ENCODE peak calls at places on chromosomes 3 and 15, in seven cellular contexts. One of them, this sample, is unnamed.

GRCh38 chr3:170724599-170724998 is 138.7 kb upstream of the SLC7A14 start:
- DNase-seq in putamen: no peak
- DNase-seq in progenitor cell of endocrine pancreas: no peak
- DNase-seq in GM23248: peak
- DNase-seq in tibial nerve: peak
- DNase-seq in astrocyte: peak
- DNase-seq in GM19239: no peak
- DNase-seq in this sample: no peak

GRCh38 chr15:73394782-73395181 is 26.0 kb upstream of the HCN4 start:
- DNase-seq in progenitor cell of endocrine pancreas: no peak
- DNase-seq in astrocyte: no peak
- DNase-seq in GM23248: no peak
- DNase-seq in tibial nerve: no peak
- DNase-seq in putamen: no peak
- DNase-seq in GM19239: no peak
- DNase-seq in this sample: no peak

GRCh38 chr3:127666684-127667083 is 6.1 kb upstream of the ABTB1 start:
- DNase-seq in astrocyte: no peak
- DNase-seq in GM23248: no peak
- DNase-seq in tibial nerve: no peak
- DNase-seq in GM19239: no peak
- DNase-seq in progenitor cell of endocrine pancreas: no peak
- DNase-seq in putamen: no peak
- DNase-seq in this sample: no peak

GRCh38 chr15:51955514-51955913 is 16.1 kb downstream of the LEO1 start:
- DNase-seq in astrocyte: no peak
- DNase-seq in putamen: no peak
- DNase-seq in GM19239: no peak
- DNase-seq in progenitor cell of endocrine pancreas: no peak
- DNase-seq in GM23248: no peak
- DNase-seq in tibial nerve: no peak
- DNase-seq in this sample: no peak

GRCh38 chr3:25035511-25035910 is 392.6 kb upstream of the RARB start:
- DNase-seq in putamen: no peak
- DNase-seq in astrocyte: no peak
- DNase-seq in progenitor cell of endocrine pancreas: no peak
- DNase-seq in tibial nerve: no peak
- DNase-seq in GM19239: no peak
- DNase-seq in GM23248: no peak
- DNase-seq in this sample: no peak

GRCh38 chr3:185210621-185211157 is 43.2 kb downstream of the EHHADH start:
- DNase-seq in putamen: no peak
- DNase-seq in tibial nerve: no peak
- DNase-seq in astrocyte: no peak
- DNase-seq in progenitor cell of endocrine pancreas: no peak
- DNase-seq in GM19239: no peak
- DNase-seq in GM23248: no peak
- DNase-seq in this sample: no peak

GRCh38 chr3:105806361-105806760 is 62.5 kb downstream of the CBLB start:
- DNase-seq in putamen: no peak
- DNase-seq in astrocyte: peak
- DNase-seq in progenitor cell of endocrine pancreas: no peak
- DNase-seq in GM19239: no peak
- DNase-seq in GM23248: peak
- DNase-seq in tibial nerve: no peak
- DNase-seq in this sample: no peak

GRCh38 chr3:141485578-141486415 is 1.0 kb upstream of the RASA2 start:
- DNase-seq in GM19239: no peak
- DNase-seq in astrocyte: peak
- DNase-seq in putamen: no peak
- DNase-seq in progenitor cell of endocrine pancreas: no peak
- DNase-seq in tibial nerve: no peak
- DNase-seq in GM23248: peak
- DNase-seq in this sample: no peak

GRCh38 chr3:105032541-105032940 is 334.2 kb upstream of the ALCAM start:
- DNase-seq in progenitor cell of endocrine pancreas: no peak
- DNase-seq in putamen: no peak
- DNase-seq in GM19239: no peak
- DNase-seq in astrocyte: no peak
- DNase-seq in GM23248: no peak
- DNase-seq in tibial nerve: no peak
- DNase-seq in this sample: no peak

GRCh38 chr15:29141908-29142747 is 127.5 kb downstream of the NSMCE3 start:
- DNase-seq in putamen: no peak
- DNase-seq in tibial nerve: peak
- DNase-seq in GM19239: no peak
- DNase-seq in GM23248: no peak
- DNase-seq in progenitor cell of endocrine pancreas: peak
- DNase-seq in astrocyte: no peak
- DNase-seq in this sample: no peak

GRCh38 chr3:124352143-124352528 is 360.2 kb upstream of the ROPN1 start:
- DNase-seq in GM23248: no peak
- DNase-seq in progenitor cell of endocrine pancreas: no peak
- DNase-seq in GM19239: no peak
- DNase-seq in astrocyte: no peak
- DNase-seq in putamen: no peak
- DNase-seq in tibial nerve: no peak
- DNase-seq in this sample: no peak

GRCh38 chr3:28050895-28051294 is 190.5 kb upstream of the CMC1 start:
- DNase-seq in progenitor cell of endocrine pancreas: no peak
- DNase-seq in GM23248: peak
- DNase-seq in GM19239: no peak
- DNase-seq in putamen: peak
- DNase-seq in astrocyte: peak
- DNase-seq in tibial nerve: no peak
- DNase-seq in this sample: no peak

GRCh38 chr15:98983333-98983732 is 24.3 kb downstream of the PGPEP1L start:
- DNase-seq in putamen: no peak
- DNase-seq in astrocyte: peak
- DNase-seq in GM19239: no peak
- DNase-seq in tibial nerve: peak
- DNase-seq in GM23248: peak
- DNase-seq in progenitor cell of endocrine pancreas: no peak
- DNase-seq in this sample: no peak

GRCh38 chr15:66078196-66078928 is 175.2 kb downstream of the MEGF11 start:
- DNase-seq in astrocyte: no peak
- DNase-seq in putamen: no peak
- DNase-seq in GM23248: no peak
- DNase-seq in tibial nerve: no peak
- DNase-seq in GM19239: no peak
- DNase-seq in progenitor cell of endocrine pancreas: no peak
- DNase-seq in this sample: no peak

GRCh38 chr15:73125219-73125618 is 73.0 kb downstream of the NEO1 start:
- DNase-seq in GM19239: no peak
- DNase-seq in putamen: no peak
- DNase-seq in tibial nerve: no peak
- DNase-seq in GM23248: peak
- DNase-seq in progenitor cell of endocrine pancreas: no peak
- DNase-seq in astrocyte: no peak
- DNase-seq in this sample: no peak

GRCh38 chr3:16377847-16378302 is 112.9 kb downstream of the OXNAD1 start:
- DNase-seq in astrocyte: no peak
- DNase-seq in tibial nerve: no peak
- DNase-seq in putamen: no peak
- DNase-seq in GM19239: no peak
- DNase-seq in GM23248: no peak
- DNase-seq in progenitor cell of endocrine pancreas: no peak
- DNase-seq in this sample: peak

GRCh38 chr3:19254784-19255338 is 106.6 kb downstream of the KCNH8 start:
- DNase-seq in GM23248: no peak
- DNase-seq in GM19239: no peak
- DNase-seq in astrocyte: no peak
- DNase-seq in putamen: no peak
- DNase-seq in tibial nerve: no peak
- DNase-seq in progenitor cell of endocrine pancreas: no peak
- DNase-seq in this sample: no peak

GRCh38 chr3:49377483-49377882 is 19.3 kb upstream of the GPX1 start:
- DNase-seq in progenitor cell of endocrine pancreas: no peak
- DNase-seq in GM19239: no peak
- DNase-seq in GM23248: peak
- DNase-seq in tibial nerve: no peak
- DNase-seq in astrocyte: peak
- DNase-seq in putamen: no peak
- DNase-seq in this sample: no peak

GRCh38 chr15:23734856-23735255 is 47.8 kb upstream of the NDN start:
- DNase-seq in GM23248: no peak
- DNase-seq in astrocyte: no peak
- DNase-seq in progenitor cell of endocrine pancreas: no peak
- DNase-seq in GM19239: no peak
- DNase-seq in tibial nerve: no peak
- DNase-seq in putamen: peak
- DNase-seq in this sample: no peak

GRCh38 chr15:41544650-41545015 is 576 bp upstream of the RPAP1 start:
- DNase-seq in GM19239: no peak
- DNase-seq in putamen: no peak
- DNase-seq in GM23248: peak
- DNase-seq in progenitor cell of endocrine pancreas: no peak
- DNase-seq in astrocyte: no peak
- DNase-seq in tibial nerve: no peak
- DNase-seq in this sample: peak

GRCh38 chr3:9732080-9732752 is 681 bp downstream of the BRPF1 start:
- DNase-seq in GM19239: no peak
- DNase-seq in astrocyte: no peak
- DNase-seq in putamen: no peak
- DNase-seq in progenitor cell of endocrine pancreas: no peak
- DNase-seq in GM23248: peak
- DNase-seq in tibial nerve: no peak
- DNase-seq in this sample: no peak

GRCh38 chr3:159667261-159667660 is 321.4 kb upstream of the IL12A start:
- DNase-seq in putamen: no peak
- DNase-seq in GM23248: peak
- DNase-seq in progenitor cell of endocrine pancreas: no peak
- DNase-seq in GM19239: no peak
- DNase-seq in tibial nerve: no peak
- DNase-seq in astrocyte: peak
- DNase-seq in this sample: no peak

GRCh38 chr3:2130726-2131125 is 32.1 kb downstream of the CNTN4 start:
- DNase-seq in GM23248: no peak
- DNase-seq in progenitor cell of endocrine pancreas: no peak
- DNase-seq in astrocyte: no peak
- DNase-seq in tibial nerve: no peak
- DNase-seq in putamen: no peak
- DNase-seq in GM19239: no peak
- DNase-seq in this sample: no peak

GRCh38 chr15:56358604-56359003 is 6.6 kb upstream of the TEX9 start:
- DNase-seq in astrocyte: no peak
- DNase-seq in tibial nerve: no peak
- DNase-seq in putamen: no peak
- DNase-seq in GM19239: no peak
- DNase-seq in progenitor cell of endocrine pancreas: no peak
- DNase-seq in GM23248: no peak
- DNase-seq in this sample: no peak

GRCh38 chr3:69882560-69882959 is 117.0 kb upstream of the SAMMSON start:
- DNase-seq in GM23248: no peak
- DNase-seq in astrocyte: no peak
- DNase-seq in putamen: no peak
- DNase-seq in tibial nerve: no peak
- DNase-seq in progenitor cell of endocrine pancreas: no peak
- DNase-seq in GM19239: no peak
- DNase-seq in this sample: no peak

GRCh38 chr15:80596521-80596976 is 98.6 kb upstream of the ABHD17C start:
- DNase-seq in GM19239: no peak
- DNase-seq in putamen: no peak
- DNase-seq in progenitor cell of endocrine pancreas: no peak
- DNase-seq in GM23248: no peak
- DNase-seq in astrocyte: no peak
- DNase-seq in tibial nerve: no peak
- DNase-seq in this sample: no peak

GRCh38 chr3:127124135-127124534 is 68.8 kb upstream of the PRR23E start:
- DNase-seq in GM19239: no peak
- DNase-seq in astrocyte: no peak
- DNase-seq in putamen: no peak
- DNase-seq in tibial nerve: no peak
- DNase-seq in progenitor cell of endocrine pancreas: no peak
- DNase-seq in GM23248: peak
- DNase-seq in this sample: no peak

GRCh38 chr3:61926913-61927312 is 365.5 kb downstream of the PTPRG start:
- DNase-seq in GM19239: no peak
- DNase-seq in astrocyte: peak
- DNase-seq in putamen: peak
- DNase-seq in GM23248: peak
- DNase-seq in progenitor cell of endocrine pancreas: no peak
- DNase-seq in tibial nerve: no peak
- DNase-seq in this sample: no peak

GRCh38 chr3:171347017-171347979 is 112.9 kb downstream of the TNIK start:
- DNase-seq in GM19239: no peak
- DNase-seq in progenitor cell of endocrine pancreas: no peak
- DNase-seq in tibial nerve: no peak
- DNase-seq in putamen: peak
- DNase-seq in GM23248: peak
- DNase-seq in astrocyte: peak
- DNase-seq in this sample: no peak

GRCh38 chr3:71392277-71392676 is 191.3 kb downstream of the FOXP1 start:
- DNase-seq in astrocyte: no peak
- DNase-seq in putamen: no peak
- DNase-seq in GM19239: no peak
- DNase-seq in tibial nerve: no peak
- DNase-seq in progenitor cell of endocrine pancreas: no peak
- DNase-seq in GM23248: no peak
- DNase-seq in this sample: no peak

GRCh38 chr3:58651268-58651667 is 15.3 kb downstream of the FAM3D start:
- DNase-seq in GM19239: no peak
- DNase-seq in putamen: no peak
- DNase-seq in progenitor cell of endocrine pancreas: no peak
- DNase-seq in GM23248: no peak
- DNase-seq in tibial nerve: no peak
- DNase-seq in astrocyte: no peak
- DNase-seq in this sample: no peak

This sample was measured in dorsolateral prefrontal cortex.